ENCODE peak calls at places on chromosomes 7 and 10, in nine cellular contexts. S is heart left ventricle, T is tibial nerve, G is HCT116, U is tibial artery, R is stomach, M is AG04450, N is vagina, Q is mesendoderm. E is an unnamed sample.
A peak's percentile ranks its signal among the peaks of the same experiment; 100 is the strongest.

GRCh38 chr7:103447073-103447960 is 1.3 kb upstream of the SLC26A5 start:
- DNase-seq in S (no peak), T (peak; percentile 20), G (peak; percentile 37), U (no peak), R (peak; percentile 56), M (peak; percentile 0), N (no peak), Q (peak; percentile 87), E (no peak)

GRCh38 chr10:130994191-130994590 is 317.3 kb downstream of the TCERG1L start:
- DNase-seq in S (no peak), T (no peak), G (no peak), U (no peak), R (no peak), M (no peak), N (no peak), Q (no peak), E (no peak)

GRCh38 chr10:121536271-121536918 is 61.8 kb downstream of the FGFR2 start:
- DNase-seq in S (no peak), T (no peak), G (no peak), U (peak; percentile 42), R (no peak), M (no peak), N (no peak), Q (no peak), E (no peak)

GRCh38 chr7:24025094-24025493 is 258.9 kb upstream of the NPY start:
- DNase-seq in S (no peak), T (no peak), G (no peak), U (no peak), R (no peak), M (peak; percentile 29), N (no peak), Q (peak; percentile 29), E (no peak)

GRCh38 chr7:43864126-43864525 is 5.2 kb downstream of the MRPS24 start:
- DNase-seq in S (no peak), T (no peak), G (no peak), U (no peak), R (no peak), M (no peak), N (no peak), Q (no peak), E (no peak)

GRCh38 chr10:123044391-123044790 is 35.6 kb downstream of the ACADSB start:
- DNase-seq in S (no peak), T (no peak), G (peak; percentile 29), U (no peak), R (no peak), M (no peak), N (no peak), Q (peak; percentile 13), E (no peak)

GRCh38 chr7:155265144-155265543 is 32.5 kb upstream of the INSIG1 start:
- DNase-seq in S (no peak), T (no peak), G (no peak), U (no peak), R (no peak), M (no peak), N (no peak), Q (no peak), E (no peak)

GRCh38 chr10:75651452-75651851 is 220.0 kb downstream of the LRMDA start:
- DNase-seq in S (no peak), T (no peak), G (peak; percentile 15), U (no peak), R (no peak), M (no peak), N (no peak), Q (peak; percentile 56), E (no peak)

GRCh38 chr10:28796606-28797512 is 119.5 kb downstream of the BAMBI start:
- DNase-seq in S (peak; percentile 79), T (peak; percentile 17), G (no peak), U (peak; percentile 36), R (peak; percentile 34), M (peak; percentile 26), N (no peak), Q (no peak), E (peak; percentile 92)

GRCh38 chr7:17444673-17445072 is 146.2 kb downstream of the AHR start:
- DNase-seq in S (no peak), T (no peak), G (peak; percentile 19), U (no peak), R (no peak), M (no peak), N (no peak), Q (peak; percentile 16), E (no peak)

GRCh38 chr7:17099083-17099973 is 199.1 kb upstream of the AHR start:
- DNase-seq in S (no peak), T (no peak), G (peak; percentile 69), U (no peak), R (peak; percentile 85), M (no peak), N (no peak), Q (peak; percentile 18), E (no peak)

GRCh38 chr10:123140164-123140982 is 4.6 kb downstream of the HMX3 start:
- DNase-seq in S (no peak), T (no peak), G (no peak), U (no peak), R (no peak), M (no peak), N (no peak), Q (peak; percentile 37), E (no peak)

GRCh38 chr10:132657127-132657706 is 119.6 kb downstream of the INPP5A start:
- DNase-seq in S (no peak), T (no peak), G (no peak), U (no peak), R (no peak), M (no peak), N (no peak), Q (no peak), E (no peak)

GRCh38 chr10:132654121-132654571 is 116.6 kb downstream of the INPP5A start:
- DNase-seq in S (no peak), T (no peak), G (no peak), U (no peak), R (no peak), M (no peak), N (no peak), Q (no peak), E (peak; percentile 70)

GRCh38 chr10:132656283-132657126 is 118.9 kb downstream of the INPP5A start:
- DNase-seq in S (no peak), T (no peak), G (no peak), U (no peak), R (no peak), M (no peak), N (no peak), Q (no peak), E (peak; percentile 68)

GRCh38 chr10:132654708-132655661 is 117.4 kb downstream of the INPP5A start:
- DNase-seq in S (peak; percentile 45), T (peak; percentile 32), G (peak; percentile 7), U (no peak), R (peak; percentile 69), M (peak; percentile 34), N (no peak), Q (peak; percentile 62), E (peak; percentile 85)

GRCh38 chr10:132655735-132656134 is 118.1 kb downstream of the INPP5A start:
- DNase-seq in S (no peak), T (no peak), G (no peak), U (no peak), R (no peak), M (no peak), N (no peak), Q (no peak), E (peak; percentile 24)
- H3K27ac ChIP-seq in S (no peak overlapping the region), T (no peak overlapping the region), G (no peak overlapping the region), U (no peak overlapping the region), R (no peak overlapping the region), M (no peak overlapping the region), N (no peak overlapping the region), Q (no peak overlapping the region), E (no peak overlapping the region)

DNA sequence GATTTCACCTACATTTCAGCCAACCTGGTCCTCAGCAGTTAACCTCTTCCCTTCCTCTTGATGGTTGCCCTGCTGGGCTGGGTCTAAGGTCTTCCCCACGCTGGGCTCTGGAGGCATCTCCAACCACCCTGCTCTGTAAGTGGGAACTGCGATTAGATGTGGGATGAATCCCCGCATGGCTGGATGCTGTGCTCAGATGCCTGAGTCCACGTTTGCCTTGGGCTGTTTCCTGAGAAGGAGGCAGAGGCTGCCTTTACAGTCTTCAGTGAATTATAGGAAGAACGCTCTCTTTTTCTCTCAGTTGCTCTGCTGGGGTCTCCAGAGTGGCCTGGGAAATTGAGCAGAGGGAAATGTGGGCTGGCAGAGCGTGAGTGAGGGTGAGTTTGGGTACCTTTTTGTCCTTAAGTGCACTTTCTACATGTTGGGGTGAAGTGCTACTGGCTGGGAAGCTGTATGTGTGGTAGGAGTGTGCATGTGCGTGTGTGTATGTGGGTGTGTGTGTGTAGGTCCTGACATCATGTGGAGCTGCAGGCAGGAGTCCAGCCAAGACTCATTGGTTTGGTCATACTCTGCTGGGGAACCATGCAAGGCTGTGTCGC is 1.5 kb downstream of the GIMAP8 start:
- DNase-seq in S (no peak), T (no peak), G (no peak), U (peak; percentile 49), R (no peak), M (no peak), N (no peak), Q (no peak), E (no peak)
- H3K4me3 ChIP-seq in S (peak overlapping the region; percentile 39), T (peak overlapping the region; percentile 26), G (no peak overlapping the region), U (peak overlapping the region; percentile 41), R (peak overlapping the region; percentile 49), M (no peak overlapping the region), N (peak overlapping the region; percentile 46), Q (no peak overlapping the region), E (no peak overlapping the region)

DNA sequence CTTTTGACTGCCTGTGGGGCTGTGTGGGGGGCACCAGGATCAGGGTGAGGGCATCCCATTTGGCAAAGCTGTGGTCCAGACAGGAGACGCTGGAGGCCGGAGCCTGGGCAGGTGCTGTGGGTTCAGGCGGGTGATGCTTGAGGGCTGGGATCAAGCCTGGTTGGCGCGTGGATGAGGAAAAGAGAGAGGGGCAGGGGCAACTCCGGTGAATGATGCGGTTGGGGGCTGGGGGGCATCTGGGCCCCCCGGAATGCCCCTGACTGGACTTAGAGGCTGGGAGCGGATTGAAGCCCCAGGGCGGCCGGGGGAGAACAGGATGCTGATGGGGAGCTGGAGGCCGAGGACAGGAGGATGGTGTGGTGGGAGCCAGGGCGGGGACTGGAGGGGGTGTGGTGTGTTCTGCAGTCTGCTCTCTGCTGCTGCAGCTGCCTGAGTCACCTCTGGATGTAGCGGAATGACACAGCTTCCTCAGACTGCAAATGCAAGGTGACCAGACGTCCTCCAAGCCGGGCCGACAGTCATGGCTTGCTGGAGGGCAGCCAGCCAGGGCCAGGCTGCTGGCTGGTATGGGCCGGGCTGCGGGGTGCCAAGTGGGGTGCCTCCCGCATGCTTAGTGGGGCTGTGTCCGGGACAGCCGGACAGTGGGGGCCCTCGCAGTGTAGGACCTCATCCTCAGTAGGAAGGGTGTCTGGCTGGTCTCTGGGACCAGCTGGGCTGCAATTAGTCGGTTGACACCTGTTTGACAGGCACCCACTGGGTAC is 3.2 kb downstream of the MAFK start:
- DNase-seq in S (peak; percentile 67), T (no peak), G (no peak), U (peak; percentile 64), R (peak; percentile 67), M (peak; percentile 56), N (no peak), Q (peak; percentile 83), E (peak; percentile 83)
- H3K27ac ChIP-seq in S (peak overlapping the region; percentile 91), T (peak overlapping the region; percentile 88), G (peak overlapping the region; percentile 92), U (peak overlapping the region; percentile 99), R (peak overlapping the region; percentile 100), M (peak overlapping the region; percentile 98), N (peak overlapping the region; percentile 99), Q (no peak overlapping the region), E (peak overlapping the region; percentile 98)

DNA sequence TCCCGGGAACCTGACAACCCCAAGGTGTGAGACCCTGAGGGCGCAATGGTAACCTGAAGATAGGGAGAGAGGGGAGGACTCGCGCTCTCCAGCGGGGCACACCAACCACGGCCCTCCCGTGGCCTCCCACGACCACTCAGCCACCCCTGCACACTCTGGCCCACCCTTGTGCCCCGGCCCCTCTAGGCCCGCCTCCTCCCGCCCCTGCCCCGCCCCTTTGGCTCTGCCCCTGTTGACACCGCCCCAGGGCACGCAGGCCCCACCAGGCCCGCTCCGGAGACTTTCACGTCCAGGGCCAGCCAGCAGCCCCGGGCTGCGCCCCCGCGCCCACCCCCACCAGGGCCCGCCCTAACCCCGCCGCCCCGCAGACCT is 11.0 kb downstream of the ATG9B start:
- DNase-seq in S (no peak), T (no peak), G (no peak), U (no peak), R (no peak), M (no peak), N (no peak), Q (no peak), E (no peak)
- H3K4me3 ChIP-seq in S (no peak overlapping the region), T (no peak overlapping the region), G (no peak overlapping the region), U (peak overlapping the region; percentile 42), R (peak overlapping the region; percentile 25), M (peak overlapping the region; percentile 25), N (peak overlapping the region; percentile 31), Q (no peak overlapping the region), E (no peak overlapping the region)

E was measured in aorta.